ENCODE peak calls at places on chromosomes 16 and 17, in ten cellular contexts. H is left ventricle myocardium inferior; I is left cardiac atrium; O is activated CD4-positive, alpha-beta T cell treated with anti-CD3 and anti-CD28 coated beads, Interleukin-2, amount 50 U/mL, for 24 hours; G is posterior cingulate gyrus; U is stimulated activated CD4-positive, alpha-beta T cell treated with anti-CD3 and anti-CD28 coated beads, Interleukin-1b, Interleukin-23, amount 100 ng/mL, for 24 hours; F is endodermal cell; J is coronary artery; M is HFFc6; N is fibroblast of lung. X is an unnamed sample.

GRCh38 chr17:74280093-74280513 is 6.1 kb downstream of the DNAI2 start:
- DNase-seq in H (peak), I (peak), O (peak), G (peak), U (peak), F (no peak), J (no peak), M (no peak), N (no peak), X (no peak)

GRCh38 chr17:48522031-48522593 is 8.7 kb downstream of the HOXB1 start:
- DNase-seq in H (no peak), I (no peak), O (no peak), G (no peak), U (no peak), F (peak), J (no peak), M (no peak), N (peak), X (no peak)

GRCh38 chr17:6796887-6797490 is 21.0 kb downstream of the FBXO39 start:
- DNase-seq in H (no peak), I (no peak), O (no peak), G (no peak), U (no peak), F (no peak), J (no peak), M (peak), N (peak), X (no peak)

GRCh38 chr17:14793237-14793636 is 471.9 kb downstream of the PMP22 start:
- DNase-seq in H (no peak), I (no peak), O (no peak), G (no peak), U (no peak), F (no peak), J (no peak), M (peak), N (peak), X (no peak)

GRCh38 chr17:4582691-4583090 is 1.6 kb upstream of the SMTNL2 start:
- DNase-seq in H (no peak), I (no peak), O (no peak), G (no peak), U (no peak), F (peak), J (no peak), M (no peak), N (no peak), X (no peak)

GRCh38 chr17:68657166-68657940 is 56.2 kb upstream of the FAM20A start:
- DNase-seq in H (no peak), I (no peak), O (no peak), G (no peak), U (no peak), F (no peak), J (no peak), M (no peak), N (no peak), X (no peak)

GRCh38 chr16:14303654-14304394 is 232.7 kb downstream of the MRTFB start:
- DNase-seq in H (no peak), I (no peak), O (no peak), G (peak), U (no peak), F (peak), J (no peak), M (no peak), N (no peak), X (no peak)

GRCh38 chr17:81263371-81264181 is 24.5 kb downstream of the NDUFAF8 start:
- DNase-seq in H (no peak), I (no peak), O (no peak), G (no peak), U (no peak), F (no peak), J (no peak), M (no peak), N (no peak), X (no peak)

GRCh38 chr17:17356931-17357270 is 53.7 kb downstream of the NT5M start:
- DNase-seq in H (no peak), I (no peak), O (no peak), G (no peak), U (no peak), F (peak), J (no peak), M (no peak), N (no peak), X (no peak)

GRCh38 chr17:7111784-7112526 is 2.7 kb downstream of the ASGR2 start:
- DNase-seq in H (no peak), I (no peak), O (no peak), G (no peak), U (no peak), F (no peak), J (no peak), M (no peak), N (no peak), X (no peak)

GRCh38 chr17:67390646-67391480 is 13.8 kb downstream of the PITPNC1 start:
- DNase-seq in H (no peak), I (peak), O (peak), G (peak), U (peak), F (no peak), J (no peak), M (peak), N (peak), X (no peak)

GRCh38 chr16:71659471-71659870 is 33.5 kb downstream of the MARVELD3 start:
- DNase-seq in H (no peak), I (no peak), O (no peak), G (no peak), U (no peak), F (no peak), J (no peak), M (no peak), N (no peak), X (no peak)

GRCh38 chr16:85527042-85527766 is 85.9 kb upstream of the GSE1 start:
- DNase-seq in H (no peak), I (no peak), O (no peak), G (no peak), U (no peak), F (no peak), J (no peak), M (no peak), N (no peak), X (no peak)

X was measured in iPS DF 6.9.